ENCODE peak calls at places on chromosomes 2 and 18, in six cellular contexts. B, R, F, A, J and C are unnamed samples.

GRCh38 chr2:160039166-160039903 is 23.1 kb downstream of the PLA2R1 start:
- DNase-seq in B (no peak), R (no peak), F (no peak), A (peak; percentile 81), J (no peak), C (no peak)

GRCh38 chr2:180622122-180622918 is 358.1 kb upstream of the UBE2E3 start:
- DNase-seq in B (no peak), R (no peak), F (no peak), A (peak; percentile 90), J (no peak), C (no peak)

GRCh38 chr2:129699781-129700573 is 279.5 kb upstream of the RAB6C start:
- DNase-seq in B (no peak), R (no peak), F (no peak), A (no peak), J (no peak), C (no peak)

GRCh38 chr18:77178559-77178958 is 46.0 kb upstream of the MBP start:
- DNase-seq in B (no peak), R (no peak), F (no peak), A (peak; percentile 30), J (no peak), C (no peak)

GRCh38 chr18:63963610-63964256 is 6.1 kb upstream of the SERPINB8 start:
- DNase-seq in B (peak; percentile 71), R (no peak), F (peak; percentile 65), A (peak; percentile 77), J (peak; percentile 55), C (peak; percentile 84)

GRCh38 chr2:238274152-238274865 is 14.1 kb downstream of the PER2 start:
- DNase-seq in B (no peak), R (no peak), F (no peak), A (no peak), J (no peak), C (peak; percentile 54)

GRCh38 chr2:207041279-207041678 is 102.0 kb downstream of the CPO start:
- DNase-seq in B (no peak), R (no peak), F (peak; percentile 54), A (peak; percentile 6), J (no peak), C (no peak)

GRCh38 chr18:23229472-23229871 is 94.2 kb downstream of the CABLES1 start:
- DNase-seq in B (no peak), R (no peak), F (no peak), A (peak; percentile 31), J (no peak), C (no peak)

GRCh38 chr2:20217041-20217970 is 7.6 kb downstream of the SDC1 start:
- DNase-seq in B (no peak), R (no peak), F (no peak), A (no peak), J (no peak), C (no peak)

GRCh38 chr2:120612931-120613330 is 122.7 kb upstream of the GLI2 start:
- DNase-seq in B (no peak), R (no peak), F (no peak), A (no peak), J (no peak), C (no peak)

GRCh38 chr2:161839931-161840330 is 215.7 kb downstream of the SLC4A10 start:
- DNase-seq in B (no peak), R (no peak), F (no peak), A (no peak), J (no peak), C (no peak)

GRCh38 chr2:190649035-190649797 is at the start of gene NAB1:
- DNase-seq in B (peak; percentile 52), R (no peak), F (peak; percentile 81), A (no peak), J (peak; percentile 15), C (no peak)

GRCh38 chr18:22521026-22521707 is 103.5 kb upstream of the CTAGE1 start:
- DNase-seq in B (no peak), R (no peak), F (no peak), A (no peak), J (no peak), C (no peak)

GRCh38 chr2:159516241-159516758 is 100.0 kb downstream of the BAZ2B start:
- DNase-seq in B (peak; percentile 88), R (peak; percentile 20), F (peak; percentile 11), A (peak; percentile 42), J (peak; percentile 35), C (peak; percentile 69)

GRCh38 chr2:88003074-88003755 is 13.1 kb downstream of the RNU2-63P start:
- DNase-seq in B (no peak), R (no peak), F (peak; percentile 53), A (peak; percentile 16), J (no peak), C (peak; percentile 4)

GRCh38 chr18:8536226-8536625 is 73.0 kb upstream of the RAB12 start:
- DNase-seq in B (no peak), R (no peak), F (no peak), A (no peak), J (no peak), C (no peak)

GRCh38 chr2:223779877-223780276 is 57.5 kb downstream of the AP1S3 start:
- DNase-seq in B (peak; percentile 58), R (peak; percentile 48), F (peak; percentile 52), A (peak; percentile 42), J (peak; percentile 68), C (peak; percentile 45)

GRCh38 chr2:53473236-53473635 is 294.4 kb upstream of the CHAC2 start:
- DNase-seq in B (peak; percentile 24), R (peak; percentile 6), F (peak; percentile 28), A (no peak), J (peak; percentile 13), C (peak; percentile 6)

GRCh38 chr2:9178905-9179571 is 27.6 kb upstream of the ASAP2 start:
- DNase-seq in B (peak; percentile 78), R (no peak), F (no peak), A (peak; percentile 90), J (peak; percentile 93), C (peak; percentile 66)

GRCh38 chr2:16117021-16117700 is 176.8 kb downstream of the MYCN start:
- DNase-seq in B (no peak), R (no peak), F (no peak), A (no peak), J (no peak), C (no peak)

GRCh38 chr2:7672027-7672684 is 754.9 kb downstream of the RNF144A start:
- DNase-seq in B (peak; percentile 22), R (peak; percentile 57), F (peak; percentile 83), A (peak; percentile 67), J (peak; percentile 49), C (peak; percentile 61)

GRCh38 chr2:232367591-232368233 is 10.8 kb upstream of the ALPP start:
- DNase-seq in B (no peak), R (peak; percentile 35), F (peak; percentile 55), A (no peak), J (peak; percentile 24), C (no peak)

GRCh38 chr18:49464718-49465598 is 4.5 kb upstream of the DYM start:
- DNase-seq in B (no peak), R (no peak), F (peak; percentile 86), A (peak; percentile 43), J (no peak), C (no peak)

GRCh38 chr18:75341897-75342296 is 85.6 kb downstream of the SMIM21 start:
- DNase-seq in B (no peak), R (no peak), F (no peak), A (no peak), J (no peak), C (no peak)

GRCh38 chr18:54835944-54836343 is 7.7 kb downstream of the RAB27B start:
- DNase-seq in B (no peak), R (no peak), F (no peak), A (no peak), J (no peak), C (no peak)

GRCh38 chr2:8537572-8538155 is 144.2 kb upstream of the ID2 start:
- DNase-seq in B (no peak), R (no peak), F (no peak), A (no peak), J (no peak), C (no peak)

GRCh38 chr2:156511112-156511511 is 74.9 kb downstream of the GPD2 start:
- DNase-seq in B (no peak), R (no peak), F (no peak), A (peak; percentile 2), J (no peak), C (no peak)

GRCh38 chr2:106065268-106065982 is 128.7 kb downstream of the UXS1 start:
- DNase-seq in B (no peak), R (no peak), F (peak; percentile 36), A (no peak), J (no peak), C (peak; percentile 22)

GRCh38 chr2:38505779-38506178 is 96.9 kb downstream of the HNRNPLL start:
- DNase-seq in B (no peak), R (no peak), F (no peak), A (peak; percentile 87), J (no peak), C (peak; percentile 61)

GRCh38 chr2:45299361-45299760 is 290.1 kb upstream of the SIX2 start:
- DNase-seq in B (no peak), R (no peak), F (no peak), A (no peak), J (no peak), C (no peak)

GRCh38 chr18:77057043-77057442 is 75.5 kb downstream of the MBP start:
- DNase-seq in B (no peak), R (no peak), F (no peak), A (peak; percentile 49), J (no peak), C (no peak)

DNA sequence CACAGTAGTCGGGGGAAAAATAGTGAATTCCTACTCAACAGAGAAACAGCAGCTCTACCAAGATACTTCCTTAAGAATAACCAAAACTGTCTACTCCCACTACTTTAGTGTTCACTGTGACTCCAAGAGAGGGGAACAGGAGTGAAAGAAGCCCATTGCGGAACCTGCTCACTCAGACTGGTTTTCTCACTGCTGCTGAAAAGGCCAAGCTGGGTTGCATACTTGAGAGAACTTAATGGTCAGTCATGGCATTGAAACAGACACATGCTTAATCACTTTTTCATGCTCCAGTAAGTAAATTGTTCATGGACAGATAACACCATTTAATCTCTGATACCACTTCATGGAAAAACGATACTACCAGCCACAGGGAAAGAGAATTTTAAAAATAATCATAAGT is 35.7 kb upstream of the SLC8A1 start:
- DNase-seq in B (no peak), R (no peak), F (no peak), A (no peak), J (no peak), C (no peak)
- TF ChIP-seq EZH2 in B (no peak), R (no peak), F (no peak), A (no peak), J (no peak), C (no peak)

DNA sequence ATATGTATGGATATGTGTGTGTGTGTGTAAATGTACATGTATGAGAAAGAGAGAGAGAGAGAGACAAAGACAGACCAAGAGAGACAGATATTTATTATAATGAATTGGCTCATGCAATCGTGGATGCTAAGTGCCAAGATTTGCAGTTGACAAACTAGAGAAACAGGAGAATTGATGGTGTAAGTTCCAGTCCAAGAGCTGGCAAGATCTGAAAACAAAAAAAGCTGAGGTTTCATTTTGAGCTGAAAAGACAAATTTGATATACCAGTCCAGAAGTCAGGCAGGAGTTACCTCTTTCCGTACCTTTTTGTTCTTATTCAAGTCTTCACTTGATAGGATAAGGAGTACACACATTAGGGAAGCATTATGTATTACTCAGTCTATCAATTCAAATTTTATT is 157.8 kb downstream of the COPS8 start:
- DNase-seq in B (no peak), R (no peak), F (no peak), A (no peak), J (no peak), C (no peak)
- H3K9me3 ChIP-seq in B (no peaks in the 10 kb centered on the region), R (no peaks in the 10 kb centered on the region), F (no peaks in the 10 kb centered on the region), A (no peaks in the 10 kb centered on the region), J (peaks cover 17% of the 10 kb centered on the region), C (no peaks in the 10 kb centered on the region)

GRCh38 chr2:48253301-48253700 is 276.7 kb upstream of the STON1 start:
- DNase-seq in B (no peak), R (peak; percentile 21), F (no peak), A (no peak), J (no peak), C (no peak)
- H3K4me2 ChIP-seq in B (no peak overlapping the region), R (no peak overlapping the region), F (no peak overlapping the region), A (no peak overlapping the region), J (no peak overlapping the region), C (no peak overlapping the region)

GRCh38 chr18:25915907-25916306 is 174.5 kb downstream of the SS18 start:
- DNase-seq in B (no peak), R (no peak), F (no peak), A (no peak), J (no peak), C (no peak)
- TF ChIP-seq EZH2 in B (no peak), R (no peak), F (no peak), A (no peak), J (no peak), C (no peak)